ENCODE peak calls at places on chromosomes 3 and 15, in eight cellular contexts. H is AG04450, G is kidney epithelial cell, O is body of pancreas, A is endothelial cell, U is activated gamma-delta T cell treated with Interleukin-2 at 50 U/mL for 16 hours, Q is M059J, I is H54. F is an unnamed sample.

GRCh38 chr3:107959767-107960166 is 131.1 kb downstream of the CD47 start:
- DNase-seq in H (no peak), G (no peak), O (no peak), A (no peak), U (no peak), Q (no peak), I (no peak), F (no peak)

GRCh38 chr15:55587321-55588069 is 650 bp downstream of the PYGO1 start:
- DNase-seq in H (no peak), G (no peak), O (peak), A (peak), U (peak), Q (peak), I (peak), F (no peak)

GRCh38 chr15:29792426-29793159 is 29.7 kb downstream of the TJP1 start:
- DNase-seq in H (no peak), G (no peak), O (no peak), A (no peak), U (no peak), Q (peak), I (no peak), F (no peak)

GRCh38 chr3:101840066-101840465 is 9.2 kb upstream of the NFKBIZ start:
- DNase-seq in H (no peak), G (no peak), O (no peak), A (no peak), U (no peak), Q (no peak), I (no peak), F (no peak)

GRCh38 chr3:37990527-37990926 is at the start of gene VILL:
- DNase-seq in H (no peak), G (no peak), O (peak), A (no peak), U (no peak), Q (no peak), I (no peak), F (no peak)

GRCh38 chr3:16338124-16338523 is 73.1 kb downstream of the OXNAD1 start:
- DNase-seq in H (no peak), G (no peak), O (no peak), A (no peak), U (peak), Q (no peak), I (no peak), F (peak)

GRCh38 chr15:40782609-40783227 is 12.9 kb downstream of the C15orf62 start:
- DNase-seq in H (no peak), G (no peak), O (peak), A (peak), U (peak), Q (peak), I (no peak), F (peak)

GRCh38 chr15:85543741-85544155 is 163.3 kb downstream of the AKAP13 start:
- DNase-seq in H (no peak), G (no peak), O (peak), A (peak), U (peak), Q (no peak), I (no peak), F (no peak)

GRCh38 chr3:131224886-131225550 is 156.6 kb upstream of the NUDT16 start:
- DNase-seq in H (no peak), G (no peak), O (no peak), A (no peak), U (no peak), Q (peak), I (no peak), F (no peak)

GRCh38 chr3:195081242-195081963 is 189.6 kb downstream of the XXYLT1 start:
- DNase-seq in H (no peak), G (no peak), O (no peak), A (no peak), U (no peak), Q (no peak), I (no peak), F (no peak)

GRCh38 chr15:51186121-51186795 is 91.6 kb upstream of the TNFAIP8L3 start:
- DNase-seq in H (no peak), G (no peak), O (no peak), A (no peak), U (no peak), Q (no peak), I (no peak), F (no peak)

GRCh38 chr3:106305127-106305526 is 436.3 kb upstream of the CBLB start:
- DNase-seq in H (no peak), G (no peak), O (no peak), A (no peak), U (no peak), Q (no peak), I (no peak), F (no peak)

GRCh38 chr3:149023951-149024350 is 32.6 kb downstream of the GYG1 start:
- DNase-seq in H (no peak), G (no peak), O (no peak), A (no peak), U (no peak), Q (peak), I (no peak), F (no peak)

GRCh38 chr3:189042832-189043231 is 128.9 kb upstream of the TPRG1 start:
- DNase-seq in H (no peak), G (no peak), O (no peak), A (no peak), U (no peak), Q (no peak), I (no peak), F (no peak)

GRCh38 chr3:69460034-69460433 is 74.1 kb upstream of the FRMD4B start:
- DNase-seq in H (no peak), G (no peak), O (no peak), A (no peak), U (no peak), Q (peak), I (no peak), F (no peak)